ENCODE peak calls at places on chromosomes 16 and 17, in nine cellular contexts. K is right atrium auricular region; U is small intestine; M is CD8-positive, alpha-beta T cell; J is mammary epithelial cell; T is astrocyte of the cerebellum; B is neural progenitor cell; L is HFF-Myc; H is cardiac fibroblast. I is an unnamed sample.

GRCh38 chr16:56990407-56991286 is 1.3 kb downstream of the NLRC5 start:
- DNase-seq in L (no peak), M (no peak), K (no peak), H (no peak), B (no peak), T (no peak), J (no peak), U (no peak), I (no peak)

GRCh38 chr17:21539146-21539545 is 153.2 kb upstream of the KCNJ18 start:
- DNase-seq in T (no peak), B (no peak), K (no peak), U (no peak), H (peak), L (no peak), J (peak), M (no peak), I (no peak)

GRCh38 chr17:42522263-42522790 is 13.7 kb upstream of the NAGLU start:
- DNase-seq in J (no peak), K (no peak), T (no peak), M (no peak), U (no peak), L (no peak), B (no peak), H (no peak), I (no peak)

GRCh38 chr16:528111-529011 is 849 bp downstream of the CAPN15 start:
- DNase-seq in J (peak), U (peak), M (no peak), L (no peak), K (peak), T (peak), B (peak), H (peak), I (no peak)

GRCh38 chr17:81245024-81245664 is 6.0 kb downstream of the NDUFAF8 start:
- DNase-seq in K (no peak), J (no peak), H (no peak), L (no peak), B (no peak), T (no peak), U (no peak), M (no peak), I (no peak)

GRCh38 chr16:83054302-83054701 is 427.5 kb downstream of the CDH13 start:
- DNase-seq in T (no peak), H (no peak), L (no peak), J (peak), K (no peak), M (no peak), B (no peak), U (no peak), I (no peak)

GRCh38 chr16:75044800-75045361 is 46.1 kb downstream of the ZNRF1 start:
- DNase-seq in B (no peak), K (peak), M (no peak), H (peak), J (no peak), L (no peak), U (no peak), T (no peak), I (no peak)

GRCh38 chr16:12318661-12319463 is 342.3 kb downstream of the SNX29 start:
- DNase-seq in T (no peak), L (no peak), H (no peak), M (no peak), B (no peak), J (no peak), U (no peak), K (no peak), I (no peak)

GRCh38 chr17:17648762-17649161 is 32.5 kb upstream of the RAI1 start:
- DNase-seq in U (no peak), B (no peak), K (no peak), T (no peak), J (no peak), H (peak), L (no peak), M (no peak), I (no peak)

GRCh38 chr16:69598045-69598444 is 32.3 kb downstream of the NFAT5 start:
- DNase-seq in M (no peak), U (no peak), B (no peak), J (no peak), K (no peak), H (no peak), L (no peak), T (no peak), I (no peak)

GRCh38 chr16:14286381-14287230 is 215.5 kb downstream of the MRTFB start:
- DNase-seq in M (no peak), K (no peak), L (no peak), U (peak), B (peak), H (peak), T (no peak), J (no peak), I (no peak)

GRCh38 chr16:66306366-66307150 is 59.9 kb upstream of the CDH5 start:
- DNase-seq in H (no peak), T (no peak), B (no peak), J (no peak), L (no peak), K (no peak), U (no peak), M (no peak), I (no peak)

GRCh38 chr16:13864689-13865088 is 55.3 kb upstream of the ERCC4 start:
- DNase-seq in U (no peak), M (no peak), T (no peak), K (no peak), B (no peak), J (no peak), H (no peak), L (no peak), I (no peak)

GRCh38 chr17:42578282-42578869 is 847 bp upstream of the PSMC3IP start:
- DNase-seq in K (peak), T (peak), U (peak), L (peak), M (peak), J (peak), B (peak), H (peak), I (no peak)

GRCh38 chr17:75131278-75132017 is at the start of gene NT5C:
- DNase-seq in M (no peak), B (peak), L (peak), H (peak), K (peak), J (peak), T (peak), U (peak), I (peak)

GRCh38 chr16:87648698-87649487 is 46.6 kb downstream of the JPH3 start:
- DNase-seq in H (no peak), T (no peak), J (no peak), B (no peak), U (no peak), K (no peak), M (no peak), L (no peak), I (no peak)

GRCh38 chr16:24950275-24950674 is 64.9 kb downstream of the ARHGAP17 start:
- DNase-seq in K (no peak), T (peak), J (no peak), L (no peak), U (peak), M (no peak), H (peak), B (no peak), I (peak)

GRCh38 chr16:25009822-25010221 is 5.3 kb downstream of the ARHGAP17 start:
- DNase-seq in B (no peak), H (peak), J (no peak), U (no peak), M (no peak), L (no peak), K (no peak), T (no peak), I (no peak)

GRCh38 chr17:17808706-17809432 is 27.9 kb downstream of the SREBF1 start:
- DNase-seq in B (peak), U (no peak), M (no peak), K (no peak), L (no peak), H (peak), T (no peak), J (peak), I (no peak)

GRCh38 chr16:69932228-69932627 is 18.9 kb upstream of the CLEC18A start:
- DNase-seq in K (no peak), H (no peak), B (no peak), T (no peak), M (no peak), L (no peak), J (no peak), U (no peak), I (no peak)

GRCh38 chr17:32341141-32341856 is 674 bp downstream of the C17orf75 start:
- DNase-seq in J (peak), U (peak), L (no peak), T (no peak), M (no peak), H (no peak), K (peak), B (no peak), I (no peak)

GRCh38 chr17:350706-351435 is 1.7 kb downstream of the RPH3AL start:
- DNase-seq in B (no peak), T (no peak), L (peak), K (peak), H (peak), J (peak), U (peak), M (no peak), I (no peak)

GRCh38 chr17:18093616-18094408 is 6.1 kb downstream of the DRG2 start:
- DNase-seq in J (peak), T (peak), H (peak), L (peak), B (peak), U (peak), M (no peak), K (peak), I (peak)

GRCh38 chr17:50109207-50109606 is 14.1 kb downstream of the PDK2 start:
- DNase-seq in M (no peak), K (no peak), T (no peak), U (no peak), L (no peak), B (no peak), H (no peak), J (no peak), I (no peak)

GRCh38 chr16:49834496-49835009 is 21.4 kb downstream of the ZNF423 start:
- DNase-seq in H (peak), B (peak), U (no peak), J (no peak), L (no peak), T (no peak), M (no peak), K (no peak), I (no peak)

GRCh38 chr17:63370696-63371095 is 75.4 kb downstream of the CYB561 start:
- DNase-seq in B (no peak), L (no peak), H (no peak), T (no peak), K (no peak), U (no peak), M (no peak), J (no peak), I (no peak)

GRCh38 chr16:69131167-69131748 is 1.1 kb downstream of the CHTF8 start:
- DNase-seq in B (peak), K (no peak), J (no peak), T (no peak), U (no peak), L (no peak), M (no peak), H (peak), I (no peak)

GRCh38 chr16:2497116-2497630 is 16.6 kb upstream of the ATP6V0C start:
- DNase-seq in T (no peak), U (no peak), B (no peak), L (no peak), H (peak), J (no peak), K (no peak), M (no peak), I (no peak)

GRCh38 chr17:33964344-33964979 is 290.6 kb upstream of the CCL2 start:
- DNase-seq in K (no peak), U (peak), H (no peak), B (no peak), L (no peak), M (no peak), T (no peak), J (no peak), I (no peak)

GRCh38 chr17:49951362-49952080 is 17.5 kb upstream of the DLX4 start:
- DNase-seq in B (no peak), M (no peak), K (no peak), T (no peak), U (no peak), J (no peak), L (no peak), H (no peak), I (no peak)

GRCh38 chr16:1003551-1004347 is 22.2 kb downstream of the SOX8 start:
- DNase-seq in B (no peak), K (no peak), T (no peak), L (no peak), M (no peak), H (no peak), U (peak), J (no peak), I (no peak)

GRCh38 chr16:68800257-68800875 is 43.0 kb upstream of the TANGO6 start:
- DNase-seq in U (peak), K (no peak), M (no peak), T (peak), J (peak), B (peak), L (peak), H (peak), I (peak)

GRCh38 chr17:15662726-15663125 is 21.4 kb downstream of the TRIM16 start:
- DNase-seq in B (no peak), H (no peak), T (no peak), U (no peak), M (no peak), L (no peak), J (peak), K (no peak), I (no peak)

GRCh38 chr17:80792373-80792781 is 199.3 kb upstream of the CHMP6 start:
- DNase-seq in U (no peak), J (no peak), H (peak), L (no peak), T (no peak), K (no peak), M (no peak), B (no peak), I (no peak)

GRCh38 chr17:16926061-16926511 is 45.8 kb downstream of the TNFRSF13B start:
- DNase-seq in U (no peak), K (no peak), H (no peak), L (no peak), M (no peak), T (no peak), J (no peak), B (no peak), I (no peak)

GRCh38 chr17:57293077-57293476 is 36.8 kb downstream of the MSI2 start:
- DNase-seq in H (peak), L (no peak), M (no peak), T (no peak), J (peak), K (no peak), U (no peak), B (no peak), I (no peak)

GRCh38 chr16:11215935-11216556 is 40.0 kb downstream of the SOCS1 start:
- DNase-seq in U (no peak), B (no peak), T (no peak), M (no peak), K (no peak), J (no peak), H (peak), L (no peak), I (no peak)

GRCh38 chr17:15782809-15783208 is 50.7 kb downstream of the TBC1D26 start:
- DNase-seq in B (no peak), T (no peak), H (peak), J (no peak), L (no peak), U (peak), K (no peak), M (no peak), I (no peak)

GRCh38 chr16:19389246-19389645 is 28.4 kb upstream of the TMC5 start:
- DNase-seq in J (peak), U (peak), T (no peak), H (peak), L (no peak), M (no peak), B (peak), K (no peak), I (no peak)

GRCh38 chr17:54177606-54178308 is 355.0 kb downstream of the KIF2B start:
- DNase-seq in M (no peak), H (no peak), J (peak), L (no peak), T (no peak), K (no peak), B (no peak), U (no peak), I (no peak)

DNA sequence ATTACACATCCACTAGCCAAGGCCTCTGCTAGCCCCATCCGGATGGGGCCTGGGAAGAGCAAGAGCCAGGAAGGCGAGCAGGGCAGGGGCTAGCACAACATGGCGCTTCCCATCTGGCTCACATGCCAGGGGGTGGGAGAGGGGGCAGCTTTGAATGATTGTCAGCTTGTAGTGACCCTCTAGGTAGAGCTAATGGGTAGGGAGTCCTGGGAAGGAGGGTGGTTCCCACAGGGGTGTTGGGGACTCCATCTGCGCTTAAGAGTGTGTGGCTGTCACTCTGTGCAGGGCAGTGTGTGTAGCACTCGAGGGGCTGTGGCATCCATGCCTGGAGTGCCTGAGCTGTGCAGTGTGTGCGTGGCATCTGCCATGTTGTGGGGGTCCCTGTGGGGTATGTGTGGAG is 24.5 kb downstream of the ARHGAP23 start:
- DNase-seq in K (no peak), H (no peak), U (no peak), L (no peak), J (no peak), T (no peak), M (no peak), B (no peak), I (no peak)
- H3K4me3 ChIP-seq in K (no peak), H (no peak), U (no peak), L (peak), J (no peak), T (no peak), M (no peak), B (no peak), I (no peak)

GRCh38 chr17:45171338-45172231 is 9.9 kb downstream of the HEXIM2 start:
- DNase-seq in H (peak), M (no peak), T (no peak), J (peak), L (no peak), K (no peak), U (peak), B (peak), I (no peak)

GRCh38 chr17:45172232-45172540 is 10.5 kb downstream of the HEXIM2 start:
- DNase-seq in K (no peak), U (no peak), H (no peak), J (no peak), T (no peak), L (no peak), B (no peak), M (no peak), I (no peak)

GRCh38 chr17:45170280-45170975 is 8.8 kb downstream of the HEXIM2 start:
- DNase-seq in H (no peak), J (no peak), U (no peak), T (no peak), B (no peak), K (no peak), M (no peak), L (no peak), I (no peak)

GRCh38 chr17:45172541-45173286 is 11.0 kb downstream of the HEXIM2 start:
- DNase-seq in J (peak), L (no peak), T (no peak), H (peak), U (peak), K (no peak), B (peak), M (no peak), I (no peak)

DNA sequence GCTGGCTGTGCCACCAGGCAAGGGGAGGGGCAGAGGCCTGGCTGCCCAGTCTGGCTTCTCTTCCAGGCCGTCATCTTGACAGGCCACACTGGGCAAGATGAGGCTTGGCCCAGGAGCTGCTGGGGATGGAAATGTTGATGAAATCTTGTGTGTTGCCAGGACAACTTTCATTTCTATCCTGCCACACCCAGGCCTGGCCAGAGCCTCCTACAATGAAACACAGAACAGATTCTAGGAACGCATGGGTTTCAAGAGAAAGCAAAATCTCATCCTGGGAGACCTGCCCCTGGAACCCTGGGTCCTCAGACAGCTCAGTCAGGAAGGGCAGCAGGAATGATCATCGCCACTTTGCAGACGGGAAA is 9.3 kb downstream of the HEXIM2 start:
- DNase-seq in K (peak), J (peak), U (no peak), M (no peak), H (peak), B (no peak), T (no peak), L (no peak), I (no peak)
- H3K4me3 ChIP-seq in K (peak), J (peak), U (no peak), M (no peak), H (no peak), B (no peak), T (no peak), L (peak), I (no peak)

GRCh38 chr17:76868176-76868668 is at the start of gene MGAT5B:
- DNase-seq in J (peak), L (no peak), B (peak), T (peak), U (peak), M (peak), K (peak), H (peak), I (peak)
- H3K4me3 ChIP-seq in J (peak), L (no peak), B (peak), T (peak), U (peak), M (peak), K (peak), H (peak), I (peak)

GRCh38 chr16:23317751-23318150 is 15.6 kb downstream of the SCNN1B start:
- DNase-seq in J (no peak), M (no peak), U (no peak), K (no peak), H (no peak), L (no peak), T (no peak), B (no peak), I (no peak)
- H3K4me3 ChIP-seq in J (no peak), M (no peak), U (no peak), K (no peak), H (no peak), L (no peak), T (no peak), B (no peak), I (no peak)

GRCh38 chr16:85611205-85611454 is 2.0 kb upstream of the GSE1 start:
- DNase-seq in H (no peak), L (no peak), T (no peak), K (no peak), J (no peak), B (peak), U (no peak), M (no peak), I (no peak)

GRCh38 chr16:85609539-85609938 is 3.6 kb upstream of the GSE1 start:
- DNase-seq in H (no peak), M (no peak), J (no peak), K (no peak), L (no peak), U (no peak), B (no peak), T (no peak), I (no peak)

GRCh38 chr16:85608887-85609286 is 4.2 kb upstream of the GSE1 start:
- DNase-seq in L (no peak), B (no peak), M (no peak), J (no peak), H (no peak), K (no peak), T (no peak), U (no peak), I (no peak)

GRCh38 chr16:85610446-85611204 is 2.5 kb upstream of the GSE1 start:
- DNase-seq in U (peak), H (peak), B (peak), K (peak), J (peak), M (peak), L (peak), T (no peak), I (peak)

GRCh38 chr16:85610059-85610445 is 3.1 kb upstream of the GSE1 start:
- DNase-seq in K (no peak), B (no peak), T (no peak), U (no peak), H (no peak), J (no peak), M (no peak), L (no peak), I (no peak)
- H3K4me3 ChIP-seq in K (peak), B (no peak), T (no peak), U (no peak), H (no peak), J (no peak), M (no peak), L (no peak), I (no peak)

GRCh38 chr16:89621136-89621697 is 7.8 kb downstream of the DPEP1 start:
- DNase-seq in U (no peak), J (no peak), B (no peak), M (no peak), T (no peak), K (no peak), H (no peak), L (no peak), I (no peak)
- H3K4me3 ChIP-seq in U (no peak), J (no peak), B (no peak), M (no peak), T (no peak), K (no peak), H (no peak), L (no peak), I (no peak)

DNA sequence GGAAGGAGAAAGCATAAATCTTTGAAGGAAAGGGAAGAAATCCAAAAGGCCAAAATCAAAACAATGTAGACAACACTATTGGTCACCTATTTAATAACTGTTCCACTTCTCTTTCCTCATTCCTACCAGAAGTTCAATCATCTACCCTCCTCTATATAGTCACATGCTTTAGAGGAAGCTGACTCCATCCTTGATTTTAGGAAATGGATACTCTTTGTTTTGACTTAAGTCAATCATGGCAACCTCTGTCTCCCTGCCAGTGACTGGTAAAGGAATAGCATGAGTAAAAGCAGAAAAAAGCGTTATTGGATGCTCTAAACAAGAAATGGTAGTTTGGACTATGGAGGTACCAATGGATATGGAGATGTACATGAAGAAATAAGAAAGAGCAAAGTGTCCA is 7.2 kb downstream of the BRIP1 start:
- DNase-seq in H (no peak), K (no peak), U (no peak), L (no peak), T (no peak), J (no peak), M (no peak), B (no peak), I (no peak)
- H3K4me3 ChIP-seq in H (no peak), K (no peak), U (no peak), L (no peak), T (no peak), J (no peak), M (no peak), B (no peak), I (no peak)

I was measured in AG04450.